ENCODE peak calls at places on chromosomes 12 and 14, in five cellular contexts. W is effector memory CD4-positive, alpha-beta T cell; E is cardiac muscle cell; S is IMR-90; K is hepatocyte. J is an unnamed sample. For H3K4me1, the result is how much of the 10 kb centered on the place peaks cover.

GRCh38 chr12:124497658-124498057 is 69.8 kb downstream of the NCOR2 start:
- DNase-seq in W (no peak), E (peak), S (peak), K (peak), J (peak)

GRCh38 chr12:5063149-5063548 is 19.5 kb downstream of the KCNA5 start:
- DNase-seq in W (no peak), E (no peak), S (no peak), K (no peak), J (no peak)

GRCh38 chr14:34628681-34629135 is 1.2 kb downstream of the SNX6 start:
- DNase-seq in W (peak), E (peak), S (peak), K (peak), J (no peak)

GRCh38 chr12:12788131-12788530 is 2.7 kb downstream of the APOLD1 start:
- DNase-seq in W (no peak), E (no peak), S (peak), K (no peak), J (no peak)

GRCh38 chr14:52553002-52553670 is 500 bp downstream of the GPR137C start:
- DNase-seq in W (no peak), E (peak), S (no peak), K (peak), J (no peak)

GRCh38 chr12:52229836-52230343 is 3.2 kb upstream of the KRT7 start:
- DNase-seq in W (no peak), E (no peak), S (no peak), K (no peak), J (no peak)

GRCh38 chr12:115163710-115164109 is 479.7 kb upstream of the TBX3 start:
- DNase-seq in W (no peak), E (no peak), S (no peak), K (peak), J (no peak)

GRCh38 chr14:104370256-104370870 is 209.2 kb upstream of the C14orf180 start:
- DNase-seq in W (no peak), E (no peak), S (no peak), K (peak), J (no peak)

GRCh38 chr14:74401504-74402241 is 24.3 kb downstream of the SYNDIG1L start:
- DNase-seq in W (peak), E (no peak), S (no peak), K (peak), J (no peak)

GRCh38 chr12:26563555-26563954 is 269.4 kb downstream of the ITPR2 start:
- DNase-seq in W (no peak), E (no peak), S (no peak), K (no peak), J (no peak)

GRCh38 chr12:109053382-109054123 is 1.2 kb downstream of the USP30 start:
- DNase-seq in W (no peak), E (peak), S (no peak), K (no peak), J (no peak)

GRCh38 chr14:73227812-73228781 is 9.2 kb upstream of the PAPLN start:
- DNase-seq in W (no peak), E (peak), S (peak), K (peak), J (peak)

GRCh38 chr14:86003998-86004397 is 474.1 kb downstream of the FLRT2 start:
- DNase-seq in W (no peak), E (peak), S (peak), K (peak), J (peak)

GRCh38 chr12:109432842-109433304 is 44.2 kb downstream of the KCTD10 start:
- DNase-seq in W (peak), E (peak), S (peak), K (peak), J (peak)

GRCh38 chr14:96564389-96564788 is 62.2 kb downstream of the PAPOLA start:
- DNase-seq in W (no peak), E (peak), S (no peak), K (no peak), J (no peak)

GRCh38 chr14:96565811-96566210 is 63.6 kb downstream of the PAPOLA start:
- DNase-seq in W (no peak), E (no peak), S (no peak), K (no peak), J (no peak)

GRCh38 chr14:96571311-96571710 is 69.1 kb downstream of the PAPOLA start:
- DNase-seq in W (no peak), E (no peak), S (no peak), K (no peak), J (no peak)

GRCh38 chr14:96568646-96569045 is 66.5 kb downstream of the PAPOLA start:
- DNase-seq in W (no peak), E (no peak), S (no peak), K (no peak), J (peak)

DNA sequence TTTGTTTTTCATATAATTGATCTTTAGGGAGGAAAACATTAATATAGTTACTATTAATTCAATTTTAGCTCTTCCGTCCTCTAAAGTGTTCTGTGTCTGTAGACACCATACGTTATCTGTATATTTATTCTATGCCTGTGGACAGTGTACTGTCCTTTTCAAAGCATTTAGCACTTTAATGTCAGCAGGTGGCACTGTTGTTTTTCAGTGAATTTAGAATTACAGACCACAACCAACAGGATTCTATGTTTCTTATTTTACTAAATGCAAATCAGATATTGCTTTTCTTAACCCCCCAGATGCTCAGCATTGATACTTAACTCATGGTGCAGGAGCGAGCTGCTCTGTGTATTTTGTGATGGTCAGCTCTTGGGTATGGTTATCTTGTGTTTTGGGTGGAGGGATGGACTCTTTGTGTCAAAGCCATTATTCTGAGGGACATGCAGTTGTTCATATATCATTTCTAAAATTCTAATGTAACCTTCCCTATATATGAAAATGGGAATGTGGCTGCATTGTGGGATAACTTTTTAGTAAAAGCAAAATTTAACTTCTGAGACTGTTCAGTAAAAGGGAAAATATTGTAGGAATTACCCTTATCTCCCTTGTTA is 65.2 kb downstream of the PAPOLA start:
- DNase-seq in W (no peak), E (peak), S (peak), K (peak), J (peak)
- H3K4me1 ChIP-seq in W (under half), E (under half), S (under half), K (under half), J (under half)

GRCh38 chr14:93717968-93718320 is 70.3 kb downstream of the PRIMA1 start:
- DNase-seq in W (no peak), E (no peak), S (no peak), K (no peak), J (no peak)

GRCh38 chr14:93716410-93717221 is 71.7 kb downstream of the PRIMA1 start:
- DNase-seq in W (no peak), E (no peak), S (no peak), K (no peak), J (no peak)

GRCh38 chr14:93717222-93717967 is 70.9 kb downstream of the PRIMA1 start:
- DNase-seq in W (no peak), E (no peak), S (no peak), K (no peak), J (no peak)

GRCh38 chr14:93715279-93715927 is 72.9 kb downstream of the PRIMA1 start:
- DNase-seq in W (no peak), E (no peak), S (no peak), K (no peak), J (no peak)

GRCh38 chr14:93716002-93716401 is 72.3 kb downstream of the PRIMA1 start:
- DNase-seq in W (no peak), E (no peak), S (no peak), K (no peak), J (no peak)
- H3K4me1 ChIP-seq in W (under half), E (under half), S (under half), K (under half), J (under half)

DNA sequence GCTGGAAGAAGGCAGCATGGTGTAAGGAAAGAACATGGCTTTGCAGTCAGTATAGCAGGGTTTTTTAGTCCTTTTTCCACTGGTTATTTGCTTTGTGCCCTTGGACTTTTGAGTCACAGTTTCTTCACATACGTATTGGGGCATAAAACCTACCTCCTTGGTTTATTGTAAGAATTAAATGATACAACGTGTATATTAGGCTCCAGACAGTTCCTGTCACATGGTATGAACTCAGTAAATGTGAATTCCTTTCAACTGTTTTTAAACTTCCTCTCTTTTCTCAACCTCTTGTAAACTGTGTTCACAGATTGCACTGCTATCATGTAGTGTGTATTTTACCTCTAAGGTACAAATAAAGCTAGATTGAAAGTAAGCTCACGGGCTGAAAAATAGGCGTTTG is 29.5 kb downstream of the MSRB3 start:
- DNase-seq in W (no peak), E (peak), S (peak), K (no peak), J (no peak)
- H3K4me1 ChIP-seq in W (under half), E (under half), S (under half), K (under half), J (under half)

GRCh38 chr12:95859947-95860850 is 1.4 kb downstream of the SNRPF start:
- DNase-seq in W (no peak), E (no peak), S (no peak), K (no peak), J (no peak)
- H3K4me1 ChIP-seq in W (under half), E (under half), S (under half), K (under half), J (under half)

DNA sequence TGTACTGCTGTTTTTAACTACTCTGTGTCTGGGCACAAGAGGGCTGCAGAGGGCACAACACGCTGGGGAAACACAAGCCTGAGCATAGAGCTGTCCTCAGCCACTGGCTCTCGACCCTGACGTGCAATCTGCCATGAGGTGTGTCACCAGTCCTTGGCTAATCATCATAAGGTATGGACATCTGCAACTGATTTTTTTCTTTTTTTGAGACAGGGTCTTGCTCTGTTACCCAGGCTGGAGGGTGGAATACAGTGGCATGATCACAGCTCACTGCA is 29.5 kb downstream of the PXN start:
- DNase-seq in W (no peak), E (no peak), S (no peak), K (no peak), J (no peak)
- H3K4me1 ChIP-seq in W (half or more), E (half or more), S (half or more), K (half or more), J (half or more)

DNA sequence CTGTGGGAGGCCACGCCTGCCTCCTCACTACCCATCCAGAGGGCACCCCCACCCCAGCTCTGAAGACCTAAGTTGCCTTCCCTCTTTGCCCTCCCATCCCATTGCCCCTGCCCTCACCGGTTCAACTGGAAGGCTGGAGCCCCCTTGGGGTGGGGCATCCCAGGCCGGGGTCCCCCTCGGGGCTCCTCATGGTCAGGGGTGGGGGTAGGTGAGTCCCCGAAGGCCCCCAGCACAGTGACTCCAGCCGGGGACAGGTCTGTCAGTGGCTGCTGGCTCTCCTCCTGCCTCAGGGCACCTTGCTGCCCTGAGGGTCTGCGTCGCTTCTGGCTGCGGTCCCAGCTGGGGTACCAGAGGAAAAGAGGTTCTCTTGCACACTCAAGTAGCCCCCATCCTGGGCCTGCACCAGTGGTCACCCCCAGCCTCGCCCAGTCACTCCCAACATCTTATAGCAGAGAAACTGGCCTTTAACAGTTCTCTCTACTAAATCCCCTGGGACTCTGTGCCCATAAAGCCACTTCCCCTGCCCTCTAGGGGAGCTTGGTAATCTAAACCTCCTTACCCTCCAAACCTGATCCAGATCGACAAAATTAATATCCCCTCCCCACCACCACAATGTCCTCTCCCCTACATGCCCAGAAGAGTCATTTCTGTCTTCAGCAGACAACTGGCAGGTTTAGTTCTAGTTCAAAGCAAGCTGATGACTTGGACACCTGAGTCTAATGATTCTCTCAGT is 5.1 kb downstream of the PIANP start:
- DNase-seq in W (no peak), E (no peak), S (no peak), K (no peak), J (no peak)
- H3K4me1 ChIP-seq in W (under half), E (under half), S (under half), K (under half), J (under half)